ENCODE peak calls at places on chromosomes 2 and 18, in seven cellular contexts. E is heart right ventricle, R is omental fat pad, B is uterus, N is AG04449, Z is cardiac fibroblast, A is AG04450. U is an unnamed sample.
A peak's percentile ranks its signal among the peaks of the same experiment; 100 is the strongest.

GRCh38 chr2:28361991-28362710 is 30.5 kb upstream of the FOSL2 start:
- DNase-seq in E (no peak), R (no peak), B (no peak), N (no peak), Z (no peak), A (no peak), U (no peak)

GRCh38 chr2:156538083-156538504 is 101.9 kb downstream of the GPD2 start:
- DNase-seq in E (no peak), R (no peak), B (no peak), N (no peak), Z (no peak), A (no peak), U (no peak)

GRCh38 chr2:71223767-71224333 is 3.1 kb downstream of the PAIP2B start:
- DNase-seq in E (peak; percentile 60), R (no peak), B (peak; percentile 19), N (no peak), Z (peak; percentile 33), A (no peak), U (peak; percentile 17)

GRCh38 chr2:30454571-30454970 is 7.5 kb downstream of the LCLAT1 start:
- DNase-seq in E (no peak), R (no peak), B (no peak), N (no peak), Z (no peak), A (no peak), U (no peak)

GRCh38 chr2:239239607-239240479 is 161.0 kb downstream of the HDAC4 start:
- DNase-seq in E (no peak), R (no peak), B (peak; percentile 20), N (no peak), Z (peak; percentile 36), A (no peak), U (no peak)

GRCh38 chr18:75127143-75128021 is 81.6 kb downstream of the PTGR3 start:
- DNase-seq in E (no peak), R (no peak), B (no peak), N (no peak), Z (no peak), A (no peak), U (no peak)

GRCh38 chr18:61824733-61825363 is 68.0 kb downstream of the RNF152 start:
- DNase-seq in E (no peak), R (no peak), B (no peak), N (no peak), Z (peak; percentile 7), A (no peak), U (peak; percentile 21)

GRCh38 chr2:195563857-195564512 is 93.0 kb upstream of the SLC39A10 start:
- DNase-seq in E (no peak), R (no peak), B (no peak), N (peak; percentile 92), Z (peak; percentile 84), A (peak; percentile 55), U (peak; percentile 89)

GRCh38 chr2:233433794-233434193 is 79.5 kb downstream of the DGKD start:
- DNase-seq in E (no peak), R (no peak), B (no peak), N (no peak), Z (no peak), A (no peak), U (no peak)

GRCh38 chr18:23134780-23135678 is at the start of gene CABLES1:
- DNase-seq in E (peak; percentile 67), R (no peak), B (peak; percentile 66), N (no peak), Z (peak; percentile 66), A (no peak), U (peak; percentile 37)

GRCh38 chr2:9556121-9556869 is 665 bp upstream of the ADAM17 start:
- DNase-seq in E (no peak), R (no peak), B (no peak), N (no peak), Z (no peak), A (no peak), U (no peak)

GRCh38 chr2:9552491-9553178 is 3.0 kb downstream of the ADAM17 start:
- DNase-seq in E (no peak), R (no peak), B (no peak), N (no peak), Z (peak; percentile 89), A (peak; percentile 36), U (peak; percentile 44)

GRCh38 chr2:9558948-9559381 is 3.3 kb upstream of the ADAM17 start:
- DNase-seq in E (no peak), R (no peak), B (peak; percentile 27), N (peak; percentile 91), Z (peak; percentile 94), A (peak; percentile 84), U (peak; percentile 99)

GRCh38 chr2:9554841-9555337 is 741 bp downstream of the ADAM17 start:
- DNase-seq in E (no peak), R (no peak), B (peak; percentile 38), N (no peak), Z (peak; percentile 94), A (peak; percentile 59), U (peak; percentile 64)

DNA sequence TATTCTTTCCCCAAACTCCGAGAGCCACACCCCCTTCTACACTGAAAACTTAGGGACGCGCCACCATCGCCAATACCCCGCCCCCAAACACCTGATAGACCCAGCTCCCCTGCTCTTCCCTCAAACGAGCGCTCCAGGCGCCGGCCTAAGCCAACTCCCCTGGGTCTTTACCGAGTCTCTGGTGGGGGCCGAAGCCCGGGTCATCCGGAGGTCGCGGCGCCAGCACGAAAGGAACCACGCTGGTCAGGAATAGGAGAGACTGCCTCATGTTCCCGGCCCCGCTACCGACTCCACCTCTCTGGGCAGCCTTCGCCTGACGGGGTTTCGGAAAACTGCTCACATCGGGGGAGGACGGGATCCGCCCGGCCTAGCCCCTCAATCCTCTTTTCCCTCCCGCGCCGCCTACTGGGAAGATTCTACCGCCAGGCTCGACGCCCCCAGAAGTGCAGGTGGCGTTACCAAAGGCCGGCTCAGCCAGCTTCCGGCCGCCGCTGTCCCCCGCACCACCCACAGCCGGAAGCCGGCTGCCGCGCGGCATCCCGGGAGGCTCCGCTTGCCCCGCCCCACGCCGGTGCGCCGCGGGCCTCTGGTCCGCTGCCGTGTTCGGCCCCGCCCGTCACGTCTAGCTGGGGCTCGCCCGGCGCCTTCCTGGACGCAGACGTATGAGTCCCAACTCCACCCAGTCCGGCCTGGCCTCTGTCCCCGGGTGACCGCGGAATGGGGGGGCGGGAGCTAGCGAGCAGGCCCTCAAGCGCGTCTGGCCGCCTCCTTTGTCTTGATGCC is at the start of gene ADAM17:
- DNase-seq in E (peak; percentile 97), R (peak; percentile 85), B (peak; percentile 96), N (peak; percentile 76), Z (peak; percentile 99), A (peak; percentile 85), U (peak; percentile 96)
- TF ChIP-seq CTCF in E (peak; percentile 28), R (no peak), B (peak; percentile 45), N (peak; percentile 79), Z (peak; percentile 50), A (peak; percentile 65), U (peak; percentile 80)

DNA sequence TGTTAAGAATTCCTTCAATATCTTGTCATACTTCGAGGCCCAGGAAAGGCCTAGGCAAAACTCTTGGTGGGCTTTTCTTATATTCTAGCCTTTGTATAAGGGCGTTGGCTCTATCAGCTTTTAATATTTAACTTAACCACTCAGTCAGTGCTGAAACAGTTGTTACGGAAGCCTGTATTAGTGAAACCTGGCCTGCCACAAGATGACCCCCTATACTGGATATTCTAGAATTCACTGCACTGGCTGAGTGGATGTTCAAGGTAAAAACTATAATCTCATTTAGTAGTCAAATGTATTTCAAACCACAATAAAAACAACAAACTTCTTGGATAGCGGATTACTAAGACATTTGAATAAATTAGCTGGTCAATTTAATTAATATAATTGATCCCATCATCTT is 91.7 kb upstream of the HNMT start:
- DNase-seq in E (no peak), R (no peak), B (no peak), N (no peak), Z (no peak), A (no peak), U (no peak)
- TF ChIP-seq CTCF in E (no peak), R (no peak), B (no peak), N (no peak), Z (no peak), A (no peak), U (no peak)

DNA sequence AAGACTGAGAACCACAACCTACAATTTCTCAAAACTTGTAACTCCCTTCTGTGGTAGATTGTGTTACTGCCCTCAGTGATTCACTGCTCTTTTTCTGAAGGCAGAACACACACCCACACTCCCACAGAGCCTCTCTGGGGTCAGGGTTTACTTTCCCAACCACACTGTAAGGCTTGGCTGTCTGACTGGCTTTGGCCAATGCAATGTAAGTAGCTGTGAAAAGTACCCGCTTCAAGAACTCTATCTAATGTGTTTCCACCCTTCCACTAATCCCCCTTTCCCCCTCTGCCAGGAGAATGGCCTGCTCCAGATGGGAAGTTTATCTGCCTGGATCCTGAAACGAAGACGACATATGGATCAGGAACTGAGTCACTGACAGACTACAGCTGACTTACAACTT is 222.7 kb downstream of the CDH2 start:
- DNase-seq in E (no peak), R (no peak), B (no peak), N (no peak), Z (peak; percentile 78), A (peak; percentile 41), U (peak; percentile 35)
- TF ChIP-seq CTCF in E (no peak), R (no peak), B (no peak), N (no peak), Z (no peak), A (no peak), U (no peak)

GRCh38 chr2:85801871-85802270 is 48.1 kb downstream of the ATOH8 start:
- DNase-seq in E (no peak), R (no peak), B (no peak), N (no peak), Z (no peak), A (no peak), U (no peak)

GRCh38 chr2:85804026-85804425 is 50.2 kb downstream of the ATOH8 start:
- DNase-seq in E (no peak), R (no peak), B (no peak), N (no peak), Z (no peak), A (no peak), U (no peak)

GRCh38 chr2:85806358-85807118 is 52.7 kb downstream of the ATOH8 start:
- DNase-seq in E (no peak), R (peak; percentile 14), B (no peak), N (no peak), Z (peak; percentile 30), A (no peak), U (no peak)

GRCh38 chr2:85802337-85803103 is 48.7 kb downstream of the ATOH8 start:
- DNase-seq in E (no peak), R (no peak), B (no peak), N (no peak), Z (no peak), A (peak; percentile 42), U (no peak)

DNA sequence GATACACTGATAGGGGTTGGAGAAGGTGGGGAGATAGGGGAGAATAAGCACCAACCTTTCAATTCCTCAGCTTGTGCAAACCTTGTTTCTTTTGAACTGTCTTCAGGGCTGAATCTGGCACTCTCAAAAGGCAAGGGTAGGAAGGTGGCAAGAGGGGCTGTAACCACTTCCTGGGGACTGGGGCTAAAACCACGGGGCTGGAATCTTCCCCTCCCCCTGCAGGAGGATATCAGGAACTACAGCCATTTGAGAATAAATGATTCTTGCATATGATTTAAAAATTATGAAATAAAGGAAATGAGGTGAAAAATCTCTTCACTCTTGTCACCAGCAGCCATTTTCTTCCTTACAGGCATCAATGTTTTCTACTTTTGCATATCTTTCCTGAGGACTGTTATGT is 50.8 kb downstream of the ATOH8 start:
- DNase-seq in E (no peak), R (no peak), B (no peak), N (no peak), Z (peak; percentile 23), A (no peak), U (no peak)
- TF ChIP-seq CTCF in E (peak; percentile 67), R (no peak), B (peak; percentile 39), N (peak; percentile 24), Z (peak; percentile 78), A (peak; percentile 57), U (peak; percentile 78)

GRCh38 chr2:166895243-166895642 is 7.0 kb downstream of the XIRP2 start:
- DNase-seq in E (no peak), R (no peak), B (no peak), N (no peak), Z (no peak), A (no peak), U (no peak)
- TF ChIP-seq CTCF in E (no peak), R (no peak), B (no peak), N (no peak), Z (no peak), A (no peak), U (no peak)